ENCODE peak calls at places on chromosomes 2 and 18, in eight cellular contexts. K, M, H, S, P, F, V and W are unnamed samples.
A peak's percentile ranks its signal among the peaks of the same experiment; 100 is the strongest.

GRCh38 chr2:207239222-207239674 is 73.5 kb upstream of the KLF7 start:
- DNase-seq in V (peak; percentile 70), M (peak; percentile 38), H (peak; percentile 92), K (peak; percentile 100), P (peak; percentile 92), F (no peak), S (no peak), W (peak; percentile 77)

GRCh38 chr2:157194097-157194688 is 63.3 kb upstream of the GALNT5 start:
- DNase-seq in P (no peak), S (no peak), H (no peak), K (peak; percentile 67), V (no peak), F (peak; percentile 20), M (peak; percentile 73), W (no peak)

GRCh38 chr2:138689705-138690104 is 90.5 kb downstream of the NXPH2 start:
- DNase-seq in M (no peak), F (no peak), V (no peak), H (no peak), P (no peak), K (peak; percentile 9), S (no peak), W (no peak)

GRCh38 chr2:24258718-24259117 is 83.9 kb downstream of the FAM228A start:
- DNase-seq in P (no peak), H (no peak), K (no peak), S (no peak), F (no peak), M (no peak), V (no peak), W (no peak)

GRCh38 chr18:13112982-13113381 is 105.6 kb upstream of the LDLRAD4 start:
- DNase-seq in M (peak; percentile 81), K (peak; percentile 50), S (peak; percentile 94), V (no peak), F (no peak), H (no peak), P (no peak), W (no peak)

GRCh38 chr2:19857806-19858205 is 44.0 kb downstream of the TTC32 start:
- DNase-seq in F (no peak), K (no peak), P (peak; percentile 78), S (peak; percentile 58), H (no peak), M (no peak), V (no peak), W (no peak)

GRCh38 chr2:65846984-65847383 is 414.6 kb upstream of the SPRED2 start:
- DNase-seq in P (no peak), H (no peak), M (no peak), V (peak; percentile 63), F (no peak), S (no peak), K (no peak), W (no peak)

GRCh38 chr18:8894823-8895222 is 189.5 kb downstream of the MTCL1 start:
- DNase-seq in K (no peak), M (no peak), S (no peak), F (no peak), V (no peak), H (no peak), P (no peak), W (no peak)

GRCh38 chr2:88452980-88453582 is 588 bp upstream of the FOXI3 start:
- DNase-seq in F (no peak), H (peak; percentile 19), S (peak; percentile 70), P (no peak), K (peak; percentile 19), V (no peak), M (no peak), W (no peak)

GRCh38 chr18:8177330-8178016 is 431.8 kb upstream of the RAB12 start:
- DNase-seq in K (peak; percentile 69), F (no peak), S (no peak), V (no peak), P (no peak), H (no peak), M (peak; percentile 23), W (no peak)

GRCh38 chr2:105391058-105391627 is 7.7 kb downstream of the FHL2 start:
- DNase-seq in V (no peak), P (peak; percentile 46), M (no peak), H (no peak), F (no peak), S (no peak), K (peak; percentile 54), W (no peak)

GRCh38 chr2:237979331-237979730 is 12.5 kb downstream of the UBE2F start:
- DNase-seq in K (no peak), M (no peak), V (no peak), F (no peak), H (no peak), P (no peak), S (no peak), W (no peak)

GRCh38 chr2:3778841-3779505 is 75.6 kb downstream of the DCDC2C start:
- DNase-seq in K (no peak), M (no peak), S (no peak), P (no peak), V (no peak), H (no peak), F (no peak), W (no peak)

GRCh38 chr2:96685285-96685591 is 42.7 kb downstream of the FER1L5 start:
- DNase-seq in F (no peak), H (no peak), M (no peak), K (no peak), P (no peak), V (no peak), S (no peak), W (no peak)

GRCh38 chr2:72893594-72894319 is 6.5 kb downstream of the SPR start:
- DNase-seq in V (no peak), K (peak; percentile 75), S (peak; percentile 94), H (no peak), F (peak; percentile 69), P (peak; percentile 67), M (peak; percentile 79), W (no peak)

GRCh38 chr2:25558262-25558661 is 115.1 kb downstream of the DTNB start:
- DNase-seq in H (no peak), S (no peak), P (no peak), K (peak; percentile 81), V (no peak), F (no peak), M (no peak), W (no peak)

GRCh38 chr2:129101186-129101585 is 782.5 kb upstream of the HS6ST1 start:
- DNase-seq in P (no peak), F (no peak), S (no peak), V (no peak), H (no peak), K (no peak), M (no peak), W (no peak)

GRCh38 chr2:240565267-240566202 is 2.7 kb upstream of the RNPEPL1 start:
- DNase-seq in V (peak; percentile 81), F (peak; percentile 60), P (peak; percentile 90), M (peak; percentile 94), H (peak; percentile 84), K (peak; percentile 92), S (peak; percentile 66), W (no peak)

GRCh38 chr2:217360781-217361485 is 501.1 kb upstream of the TNP1 start:
- DNase-seq in P (peak; percentile 83), S (no peak), V (peak; percentile 56), F (no peak), H (peak; percentile 81), M (peak; percentile 39), K (peak; percentile 80), W (no peak)

GRCh38 chr18:39675358-39675757 is 2109.8 kb upstream of the CELF4 start:
- DNase-seq in M (peak; percentile 36), F (no peak), K (peak; percentile 38), S (no peak), P (no peak), H (no peak), V (no peak), W (no peak)

GRCh38 chr2:16700566-16701259 is 35.1 kb upstream of the CYRIA start:
- DNase-seq in S (no peak), F (no peak), P (no peak), K (no peak), V (no peak), H (no peak), M (no peak), W (no peak)

GRCh38 chr2:7034313-7034712 is 117.1 kb downstream of the RNF144A start:
- DNase-seq in S (peak; percentile 77), V (no peak), P (peak; percentile 60), H (no peak), M (peak; percentile 35), K (no peak), F (no peak), W (no peak)

GRCh38 chr2:64019083-64019974 is at the start of gene VPS54:
- DNase-seq in M (peak; percentile 86), F (peak; percentile 47), K (peak; percentile 74), P (peak; percentile 80), V (peak; percentile 84), S (peak; percentile 89), H (peak; percentile 84), W (no peak)

DNA sequence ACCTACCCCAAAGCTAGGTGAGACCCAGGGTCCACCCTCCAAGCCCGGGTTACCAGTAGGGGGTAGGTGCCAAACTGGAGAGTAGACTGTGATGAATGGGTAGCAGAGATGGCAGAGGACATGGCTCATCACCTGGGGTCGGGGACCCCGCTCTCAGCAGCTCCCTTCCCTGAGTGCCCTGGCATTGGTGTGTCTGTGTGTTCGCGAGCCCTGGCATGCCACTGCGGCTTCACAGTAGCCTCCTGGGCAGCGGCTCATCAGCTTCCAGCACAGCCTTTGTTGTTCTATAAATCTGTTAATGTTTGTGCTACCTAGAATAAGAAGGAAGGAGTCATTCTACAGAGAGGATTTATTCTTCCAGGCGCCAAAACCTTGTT is 62.6 kb upstream of the ALPP start:
- DNase-seq in P (no peak), M (no peak), V (peak; percentile 48), K (no peak), F (no peak), H (no peak), S (peak; percentile 38), W (no peak)
- H3K4me3 ChIP-seq in P (no peak overlapping the region), M (no peak overlapping the region), V (peak overlapping the region; percentile 8), K (no peak overlapping the region), F (no peak overlapping the region), H (no peak overlapping the region), S (no peak overlapping the region), W (no peak overlapping the region)

DNA sequence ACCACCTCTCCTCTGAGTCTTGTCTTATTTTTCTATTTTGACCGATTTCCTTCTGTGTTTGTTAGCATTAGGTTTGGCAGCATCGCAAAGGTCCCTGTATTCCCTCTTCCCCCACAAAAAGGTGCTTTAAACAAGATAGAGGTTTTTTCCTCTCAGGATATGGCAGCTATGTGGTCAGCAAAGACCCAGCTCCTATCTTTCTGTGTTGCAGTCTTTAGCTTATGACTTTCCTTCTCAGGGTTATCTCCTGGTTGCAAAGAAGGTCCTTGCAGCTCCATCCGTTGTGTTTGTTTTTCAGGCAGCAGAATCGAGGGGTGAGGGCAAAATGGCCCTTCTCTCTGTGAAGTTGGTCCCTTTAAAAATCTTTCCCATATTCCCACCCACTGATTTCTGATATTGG is 38.4 kb downstream of the GALNT1 start:
- DNase-seq in F (no peak), V (no peak), S (no peak), M (no peak), P (no peak), H (no peak), K (no peak), W (no peak)
- H3K27ac ChIP-seq in F (no peak overlapping the region), V (peak overlapping the region; percentile 17), S (no peak overlapping the region), M (no peak overlapping the region), P (no peak overlapping the region), H (no peak overlapping the region), K (no peak overlapping the region), W (no peak overlapping the region)

GRCh38 chr2:228067309-228067708 is 114.2 kb downstream of the SPHKAP start:
- DNase-seq in M (no peak), V (no peak), P (no peak), S (no peak), H (no peak), F (no peak), K (no peak), W (no peak)
- H3K4me1 ChIP-seq in M (no peaks in the 10 kb centered on the region), V (no peaks in the 10 kb centered on the region), P (no peaks in the 10 kb centered on the region), S (no peaks in the 10 kb centered on the region), H (no peaks in the 10 kb centered on the region), F (no peaks in the 10 kb centered on the region), K (no peaks in the 10 kb centered on the region), W (no peaks in the 10 kb centered on the region)

GRCh38 chr2:17830053-17831034 is 14.1 kb downstream of the MSGN1 start:
- DNase-seq in M (peak; percentile 89), F (peak; percentile 76), K (peak; percentile 85), P (peak; percentile 79), S (peak; percentile 98), H (no peak), V (peak; percentile 85), W (no peak)
- H3K4me3 ChIP-seq in M (no peak overlapping the region), F (peak overlapping the region; percentile 34), K (no peak overlapping the region), P (peak overlapping the region; percentile 47), S (no peak overlapping the region), H (no peak overlapping the region), V (peak overlapping the region; percentile 50), W (peak overlapping the region; percentile 38)